ENCODE peak calls at places on chromosomes 16 and 17, in six cellular contexts. W is A549, X is fibroblast of pulmonary artery, T is fibroblast of lung, R is esophagus squamous epithelium, D is AG10803. F is an unnamed sample.
A peak's percentile ranks its signal among the peaks of the same experiment; 100 is the strongest.

GRCh38 chr17:72538921-72539352 is 418.1 kb downstream of the SOX9 start:
- DNase-seq in X (no peak), T (peak; percentile 17), W (no peak), D (no peak), R (no peak), F (no peak)

GRCh38 chr17:57750109-57750845 is 5.2 kb upstream of the CCDC182 start:
- DNase-seq in X (no peak), T (no peak), W (no peak), R (no peak), D (no peak), F (no peak)

GRCh38 chr16:23214796-23215195 is 32.3 kb downstream of the SCNN1G start:
- DNase-seq in W (no peak), T (no peak), D (no peak), X (no peak), R (no peak), F (no peak)

GRCh38 chr17:34616148-34616547 is 36.8 kb downstream of the TMEM132E start:
- DNase-seq in W (no peak), R (no peak), X (no peak), D (no peak), T (no peak), F (peak; percentile 76)

GRCh38 chr16:14454391-14454790 is 175.7 kb downstream of the PARN start:
- DNase-seq in W (no peak), R (no peak), T (peak; percentile 71), D (peak; percentile 51), X (peak; percentile 39), F (no peak)

GRCh38 chr17:57455063-57455914 is 199.0 kb downstream of the MSI2 start:
- DNase-seq in X (no peak), R (no peak), T (peak; percentile 96), D (peak; percentile 38), W (no peak), F (no peak)

GRCh38 chr16:86039606-86040005 is 140.6 kb downstream of the IRF8 start:
- DNase-seq in D (no peak), X (no peak), R (no peak), W (no peak), T (no peak), F (no peak)

GRCh38 chr17:27848941-27849340 is 44.2 kb downstream of the LYRM9 start:
- DNase-seq in T (no peak), D (no peak), R (no peak), X (peak; percentile 1), W (no peak), F (peak; percentile 16)

GRCh38 chr17:18161226-18162094 is 22.2 kb upstream of the ALKBH5 start:
- DNase-seq in X (no peak), D (no peak), R (no peak), W (no peak), T (peak; percentile 29), F (no peak)

GRCh38 chr16:87461466-87461975 is 31.3 kb downstream of the ZCCHC14 start:
- DNase-seq in D (no peak), T (peak; percentile 33), R (no peak), X (peak; percentile 39), W (peak; percentile 94), F (peak; percentile 42)

GRCh38 chr16:57998484-57998883 is 2.0 kb downstream of the ZNF319 start:
- DNase-seq in R (no peak), W (no peak), T (peak; percentile 49), X (peak; percentile 38), D (peak; percentile 49), F (no peak)

GRCh38 chr17:48933035-48933434 is 11.6 kb downstream of the SNF8 start:
- DNase-seq in X (no peak), R (no peak), W (no peak), D (no peak), T (no peak), F (no peak)

GRCh38 chr16:46629331-46629843 is 8.2 kb upstream of the SHCBP1 start:
- DNase-seq in T (peak; percentile 49), W (peak; percentile 58), X (peak; percentile 77), D (peak; percentile 57), R (no peak), F (peak; percentile 73)

GRCh38 chr17:28405632-28406477 is at the start of gene SLC46A1:
- DNase-seq in W (peak; percentile 76), R (no peak), D (peak; percentile 26), T (peak; percentile 38), X (peak; percentile 7), F (peak; percentile 62)

GRCh38 chr17:49565948-49566491 is 9.7 kb upstream of the NXPH3 start:
- DNase-seq in X (peak; percentile 69), T (peak; percentile 5), W (no peak), R (no peak), D (no peak), F (no peak)

GRCh38 chr17:70365098-70365583 is 195.8 kb downstream of the KCNJ2 start:
- DNase-seq in X (peak; percentile 11), T (peak; percentile 95), R (no peak), D (peak; percentile 58), W (no peak), F (no peak)

GRCh38 chr17:4176803-4177472 is 33.9 kb downstream of the CYB5D2 start:
- DNase-seq in R (no peak), X (no peak), T (no peak), D (no peak), W (no peak), F (no peak)

GRCh38 chr17:7842950-7843535 is 9.0 kb downstream of the KDM6B start:
- DNase-seq in D (peak; percentile 85), R (no peak), X (peak; percentile 95), W (peak; percentile 52), T (peak; percentile 93), F (no peak)

GRCh38 chr17:5516060-5516792 is 29.9 kb downstream of the MIS12 start:
- DNase-seq in W (peak; percentile 84), T (peak; percentile 99), D (peak; percentile 95), R (no peak), X (peak; percentile 92), F (no peak)

GRCh38 chr17:36461330-36462110 is 25.0 kb upstream of the ZNHIT3 start:
- DNase-seq in X (no peak), D (no peak), W (no peak), R (no peak), T (no peak), F (no peak)

GRCh38 chr17:77516902-77517301 is 376.1 kb downstream of the SEC14L1 start:
- DNase-seq in W (no peak), T (peak; percentile 96), D (peak; percentile 25), R (no peak), X (peak; percentile 54), F (no peak)

GRCh38 chr16:55502801-55503366 is 6.0 kb upstream of the LPCAT2 start:
- DNase-seq in T (peak; percentile 97), X (peak; percentile 97), R (no peak), W (no peak), D (peak; percentile 84), F (no peak)

GRCh38 chr17:47918003-47918402 is 22.0 kb downstream of the SP2 start:
- DNase-seq in W (no peak), T (no peak), D (no peak), X (peak; percentile 46), R (no peak), F (no peak)

GRCh38 chr17:81365601-81366585 is 29.4 kb upstream of the BAHCC1 start:
- DNase-seq in W (no peak), R (no peak), T (peak; percentile 94), D (no peak), X (peak; percentile 73), F (no peak)

GRCh38 chr17:78125138-78125913 is 3.2 kb downstream of the TMC6 start:
- DNase-seq in W (no peak), T (no peak), R (no peak), D (no peak), X (no peak), F (no peak)

GRCh38 chr16:27398894-27399853 is 2.8 kb upstream of the IL21R start:
- DNase-seq in R (no peak), W (no peak), X (no peak), T (no peak), D (no peak), F (no peak)

GRCh38 chr17:43953746-43954145 is at the start of gene PYY:
- DNase-seq in X (no peak), D (no peak), T (no peak), W (no peak), R (no peak), F (no peak)

GRCh38 chr17:17780941-17781590 is 55.7 kb downstream of the SREBF1 start:
- DNase-seq in W (no peak), R (no peak), T (peak; percentile 87), X (peak; percentile 78), D (no peak), F (peak; percentile 91)

GRCh38 chr16:56409195-56409594 is 16.1 kb downstream of the AMFR start:
- DNase-seq in R (no peak), W (peak; percentile 20), T (peak; percentile 46), D (peak; percentile 56), X (peak; percentile 65), F (no peak)

GRCh38 chr17:16507918-16508533 is 16.0 kb upstream of the LRRC75A start:
- DNase-seq in D (no peak), T (no peak), W (no peak), X (no peak), R (no peak), F (no peak)
- TF ChIP-seq CTCF in D (no peak), T (no peak), W (no peak), X (no peak), R (no peak), F (no peak)

DNA sequence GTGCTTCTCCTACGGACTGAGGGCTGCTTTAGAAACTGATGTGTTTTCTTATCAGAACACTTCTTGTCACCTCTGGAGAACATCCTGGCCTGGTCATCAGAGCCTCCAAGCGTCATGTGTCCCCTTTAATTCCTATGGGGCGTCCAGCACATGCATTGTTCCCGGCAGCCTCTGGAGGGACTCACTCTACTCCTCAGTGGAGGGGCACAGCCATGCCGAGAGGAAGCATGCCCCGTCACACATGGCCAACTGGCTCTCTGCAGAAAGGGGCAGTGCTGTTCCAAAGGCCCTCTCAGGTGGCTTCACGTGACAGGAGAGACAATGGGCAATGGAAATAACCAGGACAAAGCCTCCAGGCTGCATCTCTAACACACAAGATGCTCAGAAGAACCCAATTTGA is 31.8 kb downstream of the CDRT15L2 start:
- DNase-seq in X (no peak), D (no peak), W (no peak), T (no peak), R (no peak), F (no peak)
- TF ChIP-seq CTCF in X (no peak), D (no peak), W (no peak), T (no peak), R (no peak), F (no peak)

GRCh38 chr16:79307214-79307613 is 293.3 kb downstream of the MAF start:
- DNase-seq in T (no peak), R (no peak), D (no peak), X (no peak), W (no peak), F (no peak)
- TF ChIP-seq CTCF in T (no peak), R (no peak), D (no peak), X (no peak), W (no peak), F (no peak)

GRCh38 chr17:74647871-74648672 is 24.5 kb upstream of the CD300E start:
- DNase-seq in W (no peak), D (no peak), R (no peak), T (no peak), X (no peak), F (no peak)

GRCh38 chr17:74643826-74644225 is 20.3 kb upstream of the CD300E start:
- DNase-seq in X (no peak), T (no peak), W (no peak), R (no peak), D (no peak), F (no peak)

GRCh38 chr17:74644419-74644818 is 20.9 kb upstream of the CD300E start:
- DNase-seq in D (no peak), X (no peak), W (no peak), R (no peak), T (no peak), F (no peak)

GRCh38 chr17:74645010-74645409 is 21.5 kb upstream of the CD300E start:
- DNase-seq in W (no peak), R (no peak), D (no peak), X (no peak), T (no peak), F (no peak)

GRCh38 chr17:74646231-74646630 is 22.7 kb upstream of the CD300E start:
- DNase-seq in D (no peak), R (no peak), T (peak; percentile 4), W (peak; percentile 74), X (peak; percentile 10), F (peak; percentile 46)
- TF ChIP-seq CTCF in D (no peak), R (peak; percentile 33), T (no peak), W (peak; percentile 51), X (peak; percentile 28), F (peak; percentile 51)

F was measured in A673.